ENCODE peak calls at places on chromosome 22, in four cellular contexts. X, K, G and H are unnamed samples.

GRCh38 chr22:39176067-39176621 is 23.7 kb upstream of the CBX7 start:
- DNase-seq in K (no peak), G (peak), X (peak), H (no peak)

GRCh38 chr22:41351011-41351410 is 30.7 kb upstream of the TEF start:
- DNase-seq in G (no peak), X (no peak), K (no peak), H (no peak)

GRCh38 chr22:32202539-32203180 is 2.2 kb downstream of the RFPL2 start:
- DNase-seq in X (no peak), K (no peak), G (peak), H (peak)

GRCh38 chr22:46278656-46279645 is 11.1 kb downstream of the TTC38 start:
- DNase-seq in X (no peak), G (no peak), K (no peak), H (no peak)

GRCh38 chr22:45204751-45205623 is 35.7 kb downstream of the KIAA0930 start:
- DNase-seq in K (no peak), G (no peak), X (no peak), H (no peak)

GRCh38 chr22:20724676-20725454 is 49.0 kb upstream of the SERPIND1 start:
- DNase-seq in X (no peak), K (no peak), G (no peak), H (no peak)

GRCh38 chr22:25085930-25086901 is 113.4 kb upstream of the CRYBB3 start:
- DNase-seq in K (no peak), G (no peak), X (no peak), H (peak)

GRCh38 chr22:29344137-29344536 is 28.6 kb upstream of the RASL10A start:
- DNase-seq in K (no peak), G (peak), X (peak), H (peak)

GRCh38 chr22:43521716-43522115 is 109.9 kb downstream of the MPPED1 start:
- DNase-seq in K (no peak), G (no peak), X (peak), H (no peak)

GRCh38 chr22:46084943-46085830 is 65.1 kb upstream of the PPARA start:
- DNase-seq in X (no peak), K (no peak), G (peak), H (peak)

GRCh38 chr22:29668681-29669080 is 51.1 kb upstream of the CABP7 start:
- DNase-seq in G (no peak), X (no peak), K (no peak), H (no peak)

GRCh38 chr22:25564979-25565677 is 653 bp downstream of the GRK3 start:
- DNase-seq in K (peak), G (peak), X (no peak), H (peak)

GRCh38 chr22:19809741-19810140 is 44.9 kb downstream of the GNB1L start:
- DNase-seq in G (no peak), X (no peak), K (no peak), H (no peak)

GRCh38 chr22:46985507-46985882 is 223.0 kb downstream of the TBC1D22A start:
- DNase-seq in X (no peak), G (no peak), K (no peak), H (no peak)

GRCh38 chr22:19875531-19876313 is 21.0 kb upstream of the GNB1L start:
- DNase-seq in K (no peak), G (no peak), X (no peak), H (no peak)

DNA sequence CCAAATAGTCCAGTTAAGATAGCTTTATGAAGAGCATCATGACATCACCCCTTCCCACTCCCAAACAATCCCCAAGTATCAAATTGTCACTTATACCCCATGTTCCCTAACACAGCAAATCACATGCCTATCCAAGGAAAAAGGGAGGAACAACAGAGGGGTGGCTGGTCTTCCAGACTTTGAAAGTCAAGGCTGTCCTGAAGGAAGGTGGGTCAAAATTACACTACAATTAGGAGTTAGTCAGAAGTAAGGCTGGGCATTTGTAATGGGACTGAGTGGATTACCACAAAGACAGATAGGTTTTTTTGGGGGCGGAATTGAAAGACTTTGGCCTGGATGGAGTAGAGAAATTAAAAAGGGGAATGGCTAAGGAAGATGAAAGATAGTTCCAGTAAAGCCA is 5.9 kb downstream of the PRAME start:
- DNase-seq in G (no peak), X (no peak), K (no peak), H (no peak)
- H3K4me3 ChIP-seq in G (no peak), X (no peak), K (no peak), H (no peak)

GRCh38 chr22:37633693-37634504 is 5.6 kb upstream of the SH3BP1 start:
- DNase-seq in K (peak), G (peak), X (no peak), H (peak)
- H3K4me3 ChIP-seq in K (peak), G (peak), X (no peak), H (peak)

GRCh38 chr22:27558658-27559371 is 242.7 kb downstream of the MN1 start:
- DNase-seq in G (peak), K (no peak), X (no peak), H (no peak)
- H3K4me3 ChIP-seq in G (no peak), K (no peak), X (no peak), H (no peak)

GRCh38 chr22:40342521-40342920 is 3.8 kb upstream of the ADSL start:
- DNase-seq in X (no peak), G (no peak), K (no peak), H (no peak)

GRCh38 chr22:40345801-40346177 is 511 bp upstream of the ADSL start:
- DNase-seq in X (no peak), K (peak), G (peak), H (peak)

GRCh38 chr22:40347300-40347699 is 1.0 kb downstream of the ADSL start:
- DNase-seq in G (no peak), K (no peak), X (no peak), H (no peak)

GRCh38 chr22:40346178-40347064 is at the start of gene ADSL:
- DNase-seq in G (peak), X (peak), K (peak), H (peak)

GRCh38 chr22:40345271-40345670 is 1.0 kb upstream of the ADSL start:
- DNase-seq in X (peak), K (peak), G (peak), H (no peak)
- H3K4me3 ChIP-seq in X (peak), K (no peak), G (peak), H (peak)

GRCh38 chr22:35834080-35834479 is 116.4 kb downstream of the APOL5 start:
- DNase-seq in G (no peak), X (no peak), K (no peak), H (no peak)
- H3K4me3 ChIP-seq in G (no peak), X (peak), K (no peak), H (no peak)

DNA sequence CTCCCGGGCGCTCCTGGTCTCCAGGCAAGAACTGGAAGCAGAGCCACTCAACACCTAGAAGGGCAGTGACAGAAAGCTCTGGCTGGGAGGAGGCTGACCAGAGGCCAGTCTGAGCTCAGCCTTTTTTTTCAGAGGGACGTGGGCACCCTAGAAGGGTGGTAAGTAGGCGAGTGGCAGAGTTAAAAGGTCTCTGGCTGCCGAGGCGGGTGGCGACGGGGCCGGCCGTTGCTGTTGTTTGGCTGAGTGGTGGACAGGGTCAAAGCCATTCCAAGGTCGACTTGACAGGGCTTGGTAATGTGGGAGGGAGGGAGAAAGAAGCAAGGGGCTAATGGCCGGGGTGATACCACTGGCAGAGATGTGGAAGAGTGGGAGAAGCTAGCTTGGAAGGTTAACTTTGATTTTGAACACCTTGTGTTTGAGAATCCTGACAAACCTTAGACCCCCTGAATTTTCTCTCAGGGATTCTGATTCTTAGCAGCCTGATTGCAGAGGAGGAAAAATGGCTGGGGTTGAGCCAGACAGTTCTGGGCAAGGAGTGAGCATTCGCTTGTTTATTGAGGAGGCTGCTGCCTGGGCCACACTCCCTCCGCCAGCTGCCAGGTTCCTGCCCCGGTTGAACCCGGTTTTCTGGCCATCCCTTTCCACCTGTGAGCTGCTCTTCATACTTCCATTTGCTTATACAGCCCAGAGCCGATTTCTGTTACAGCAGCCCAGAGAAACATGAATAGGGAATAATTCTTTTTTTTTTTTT is 866 bp upstream of the SYCE3 start:
- DNase-seq in G (no peak), K (no peak), X (no peak), H (no peak)
- H3K4me3 ChIP-seq in G (peak), K (peak), X (peak), H (peak)